ENCODE peak calls at places on chromosomes 13 and 19, in five cellular contexts. One of them, this sample, is unnamed.

GRCh38 chr13:73074101-73074500 is 15.3 kb downstream of the KLF5 start:
- DNase-seq in HCEC 1CT: no peak
- DNase-seq in NCI-H1930: no peak
- DNase-seq in Right ventricle myocardium superior: no peak
- DNase-seq in choroid plexus epithelial cell: peak
- DNase-seq in this sample: no peak

GRCh38 chr13:42215578-42216421 is 56.2 kb upstream of the AKAP11 start:
- DNase-seq in choroid plexus epithelial cell: peak
- DNase-seq in NCI-H1930: peak
- DNase-seq in HCEC 1CT: peak
- DNase-seq in Right ventricle myocardium superior: no peak
- DNase-seq in this sample: no peak

GRCh38 chr19:58265100-58265499 is 13.7 kb upstream of the ZNF8 start:
- DNase-seq in NCI-H1930: no peak
- DNase-seq in HCEC 1CT: no peak
- DNase-seq in Right ventricle myocardium superior: no peak
- DNase-seq in choroid plexus epithelial cell: no peak
- DNase-seq in this sample: no peak

GRCh38 chr19:30666301-30666803 is 294.2 kb downstream of the ZNF536 start:
- DNase-seq in Right ventricle myocardium superior: no peak
- DNase-seq in NCI-H1930: peak
- DNase-seq in choroid plexus epithelial cell: peak
- DNase-seq in HCEC 1CT: no peak
- DNase-seq in this sample: no peak

GRCh38 chr13:43268632-43269031 is 245.2 kb downstream of the DNAJC15 start:
- DNase-seq in HCEC 1CT: peak
- DNase-seq in Right ventricle myocardium superior: no peak
- DNase-seq in choroid plexus epithelial cell: no peak
- DNase-seq in NCI-H1930: no peak
- DNase-seq in this sample: no peak

GRCh38 chr13:106432636-106433035 is 102.8 kb downstream of the EFNB2 start:
- DNase-seq in Right ventricle myocardium superior: no peak
- DNase-seq in choroid plexus epithelial cell: no peak
- DNase-seq in HCEC 1CT: no peak
- DNase-seq in NCI-H1930: no peak
- DNase-seq in this sample: no peak

GRCh38 chr19:50042363-50043024 is 16.7 kb downstream of the ZNF473 start:
- DNase-seq in Right ventricle myocardium superior: no peak
- DNase-seq in HCEC 1CT: no peak
- DNase-seq in NCI-H1930: no peak
- DNase-seq in choroid plexus epithelial cell: no peak
- DNase-seq in this sample: no peak

GRCh38 chr13:75986818-75987217 is 350.7 kb downstream of the LMO7 start:
- DNase-seq in HCEC 1CT: no peak
- DNase-seq in NCI-H1930: no peak
- DNase-seq in choroid plexus epithelial cell: no peak
- DNase-seq in Right ventricle myocardium superior: no peak
- DNase-seq in this sample: no peak

GRCh38 chr19:31976775-31977536 is 368.5 kb upstream of the ZNF507 start:
- DNase-seq in choroid plexus epithelial cell: no peak
- DNase-seq in HCEC 1CT: no peak
- DNase-seq in Right ventricle myocardium superior: no peak
- DNase-seq in NCI-H1930: no peak
- DNase-seq in this sample: no peak

GRCh38 chr13:94712287-94712811 is at the start of gene SOX21:
- DNase-seq in Right ventricle myocardium superior: no peak
- DNase-seq in HCEC 1CT: no peak
- DNase-seq in NCI-H1930: no peak
- DNase-seq in choroid plexus epithelial cell: no peak
- DNase-seq in this sample: no peak

GRCh38 chr19:4505570-4506448 is 12.5 kb downstream of the PLIN4 start:
- DNase-seq in choroid plexus epithelial cell: no peak
- DNase-seq in Right ventricle myocardium superior: peak
- DNase-seq in HCEC 1CT: no peak
- DNase-seq in NCI-H1930: no peak
- DNase-seq in this sample: no peak

GRCh38 chr13:97403893-97404683 is 29.9 kb upstream of the RAP2A start:
- DNase-seq in choroid plexus epithelial cell: no peak
- DNase-seq in HCEC 1CT: peak
- DNase-seq in NCI-H1930: no peak
- DNase-seq in Right ventricle myocardium superior: no peak
- DNase-seq in this sample: no peak

GRCh38 chr13:43023244-43023931 is at the start of gene DNAJC15:
- DNase-seq in Right ventricle myocardium superior: peak
- DNase-seq in HCEC 1CT: peak
- DNase-seq in choroid plexus epithelial cell: peak
- DNase-seq in NCI-H1930: peak
- DNase-seq in this sample: peak

GRCh38 chr19:18461471-18461870 is 23.5 kb upstream of the ISYNA1 start:
- DNase-seq in HCEC 1CT: no peak
- DNase-seq in Right ventricle myocardium superior: no peak
- DNase-seq in NCI-H1930: no peak
- DNase-seq in choroid plexus epithelial cell: no peak
- DNase-seq in this sample: no peak

This sample was measured in ascending aorta.